ENCODE peak calls at places on chromosomes 2 and 18, in four cellular contexts. One of them, this sample, is unnamed.

GRCh38 chr2:235737840-235738239 is 244.0 kb downstream of the AGAP1 start:
- DNase-seq in pons: no peak
- DNase-seq in prostate gland: no peak
- DNase-seq in HL-60: no peak
- DNase-seq in this sample: no peak

GRCh38 chr2:117771969-117772630 is 42.4 kb upstream of the DDX18 start:
- DNase-seq in pons: peak
- DNase-seq in prostate gland: no peak
- DNase-seq in HL-60: no peak
- DNase-seq in this sample: no peak

GRCh38 chr2:16281451-16282330 is 341.3 kb downstream of the MYCN start:
- DNase-seq in pons: peak
- DNase-seq in prostate gland: peak
- DNase-seq in HL-60: no peak
- DNase-seq in this sample: no peak

GRCh38 chr18:49161627-49162026 is 210.9 kb upstream of the SMAD7 start:
- DNase-seq in pons: peak
- DNase-seq in prostate gland: no peak
- DNase-seq in HL-60: no peak
- DNase-seq in this sample: no peak

GRCh38 chr2:28717339-28717758 is 34.3 kb upstream of the PPP1CB start:
- DNase-seq in pons: peak
- DNase-seq in prostate gland: no peak
- DNase-seq in HL-60: peak
- DNase-seq in this sample: no peak

GRCh38 chr2:219622472-219622871 is 5.0 kb upstream of the SLC4A3 start:
- DNase-seq in pons: no peak
- DNase-seq in prostate gland: no peak
- DNase-seq in HL-60: no peak
- DNase-seq in this sample: no peak

GRCh38 chr2:230888824-230889400 is 24.2 kb downstream of the ITM2C start:
- DNase-seq in pons: no peak
- DNase-seq in prostate gland: no peak
- DNase-seq in HL-60: no peak
- DNase-seq in this sample: no peak

GRCh38 chr18:495452-495851 is 5.0 kb downstream of the COLEC12 start:
- DNase-seq in pons: no peak
- DNase-seq in prostate gland: no peak
- DNase-seq in HL-60: no peak
- DNase-seq in this sample: no peak

GRCh38 chr2:85468704-85469349 is 50.3 kb downstream of the SH2D6 start:
- DNase-seq in pons: no peak
- DNase-seq in prostate gland: peak
- DNase-seq in HL-60: no peak
- DNase-seq in this sample: no peak

GRCh38 chr2:114661926-114662670 is 219.7 kb downstream of the DPP10 start:
- DNase-seq in pons: peak
- DNase-seq in prostate gland: no peak
- DNase-seq in HL-60: no peak
- DNase-seq in this sample: no peak

GRCh38 chr2:78707776-78708386 is 317.6 kb upstream of the REG3G start:
- DNase-seq in pons: no peak
- DNase-seq in prostate gland: no peak
- DNase-seq in HL-60: no peak
- DNase-seq in this sample: no peak

GRCh38 chr2:128324008-128324896 is 5.6 kb upstream of the HS6ST1 start:
- DNase-seq in pons: no peak
- DNase-seq in prostate gland: peak
- DNase-seq in HL-60: no peak
- DNase-seq in this sample: no peak

GRCh38 chr2:96527990-96528679 is 8.4 kb upstream of the ARID5A start:
- DNase-seq in pons: no peak
- DNase-seq in prostate gland: peak
- DNase-seq in HL-60: peak
- DNase-seq in this sample: no peak

GRCh38 chr2:181058378-181059269 is 78.2 kb downstream of the UBE2E3 start:
- DNase-seq in pons: peak
- DNase-seq in prostate gland: no peak
- DNase-seq in HL-60: peak
- DNase-seq in this sample: no peak

GRCh38 chr18:8752329-8752728 is 47.0 kb downstream of the MTCL1 start:
- DNase-seq in pons: no peak
- DNase-seq in prostate gland: no peak
- DNase-seq in HL-60: no peak
- DNase-seq in this sample: no peak

GRCh38 chr2:32688511-32688910 is 60.7 kb downstream of the TTC27 start:
- DNase-seq in pons: no peak
- DNase-seq in prostate gland: no peak
- DNase-seq in HL-60: no peak
- DNase-seq in this sample: no peak

GRCh38 chr2:237565974-237566373 is 400 bp upstream of the PRLH start:
- DNase-seq in pons: no peak
- DNase-seq in prostate gland: no peak
- DNase-seq in HL-60: no peak
- DNase-seq in this sample: no peak

GRCh38 chr2:204731996-204732395 is 186.7 kb downstream of the PARD3B start:
- DNase-seq in pons: no peak
- DNase-seq in prostate gland: no peak
- DNase-seq in HL-60: no peak
- DNase-seq in this sample: no peak

GRCh38 chr2:74077636-74078035 is 70.1 kb downstream of the BOLA3 start:
- DNase-seq in pons: peak
- DNase-seq in prostate gland: no peak
- DNase-seq in HL-60: no peak
- DNase-seq in this sample: no peak

GRCh38 chr2:127424598-127425379 is 6.6 kb downstream of the PROC start:
- DNase-seq in pons: no peak
- DNase-seq in prostate gland: no peak
- DNase-seq in HL-60: no peak
- DNase-seq in this sample: no peak

GRCh38 chr2:114127372-114127771 is 237.5 kb downstream of the ACTR3 start:
- DNase-seq in pons: no peak
- DNase-seq in prostate gland: no peak
- DNase-seq in HL-60: no peak
- DNase-seq in this sample: no peak

GRCh38 chr18:58848685-58849084 is 16.0 kb upstream of the ZNF532 start:
- DNase-seq in pons: no peak
- DNase-seq in prostate gland: no peak
- DNase-seq in HL-60: no peak
- DNase-seq in this sample: no peak

GRCh38 chr18:13369353-13369752 is 150.8 kb downstream of the LDLRAD4 start:
- DNase-seq in pons: no peak
- DNase-seq in prostate gland: no peak
- DNase-seq in HL-60: no peak
- DNase-seq in this sample: no peak

GRCh38 chr2:58466803-58467202 is 225.7 kb upstream of the FANCL start:
- DNase-seq in pons: no peak
- DNase-seq in prostate gland: no peak
- DNase-seq in HL-60: no peak
- DNase-seq in this sample: no peak

GRCh38 chr2:133844214-133844892 is 276.1 kb upstream of the NCKAP5 start:
- DNase-seq in pons: peak
- DNase-seq in prostate gland: peak
- DNase-seq in HL-60: peak
- DNase-seq in this sample: peak

GRCh38 chr2:109631741-109632140 is 17.6 kb downstream of the SOWAHC start:
- DNase-seq in pons: no peak
- DNase-seq in prostate gland: no peak
- DNase-seq in HL-60: no peak
- DNase-seq in this sample: no peak

GRCh38 chr2:172970660-172971059 is 105.0 kb upstream of the MAP3K20 start:
- DNase-seq in pons: no peak
- DNase-seq in prostate gland: no peak
- DNase-seq in HL-60: no peak
- DNase-seq in this sample: no peak

GRCh38 chr2:156087875-156088274 is 244.6 kb downstream of the NR4A2 start:
- DNase-seq in pons: no peak
- DNase-seq in prostate gland: no peak
- DNase-seq in HL-60: no peak
- DNase-seq in this sample: no peak

GRCh38 chr2:7011376-7012083 is 94.3 kb downstream of the RNF144A start:
- DNase-seq in pons: peak
- DNase-seq in prostate gland: no peak
- DNase-seq in HL-60: no peak
- DNase-seq in this sample: peak

GRCh38 chr2:169110919-169111318 is 41.6 kb downstream of the DHRS9 start:
- DNase-seq in pons: no peak
- DNase-seq in prostate gland: no peak
- DNase-seq in HL-60: no peak
- DNase-seq in this sample: no peak

GRCh38 chr2:241182531-241183133 is 5.8 kb upstream of the ANO7 start:
- DNase-seq in pons: no peak
- DNase-seq in prostate gland: no peak
- DNase-seq in HL-60: no peak
- DNase-seq in this sample: no peak

GRCh38 chr2:218343591-218343990 is 13.1 kb upstream of the CATIP start:
- DNase-seq in pons: no peak
- DNase-seq in prostate gland: no peak
- DNase-seq in HL-60: no peak
- DNase-seq in this sample: peak

GRCh38 chr2:96927420-96928171 is 57.7 kb upstream of the SEMA4C start:
- DNase-seq in pons: peak
- DNase-seq in prostate gland: peak
- DNase-seq in HL-60: no peak
- DNase-seq in this sample: no peak

GRCh38 chr2:96330407-96330806 is 5.2 kb upstream of the NCAPH start:
- DNase-seq in pons: no peak
- DNase-seq in prostate gland: peak
- DNase-seq in HL-60: no peak
- DNase-seq in this sample: no peak

GRCh38 chr2:230901006-230901405 is 24.0 kb downstream of the GPR55 start:
- DNase-seq in pons: no peak
- DNase-seq in prostate gland: no peak
- DNase-seq in HL-60: no peak
- DNase-seq in this sample: no peak

This sample was measured in amniotic stem cell.